ENCODE peak calls at places on chromosomes 4 and X, in four cellular contexts. T is HCT116, Y is HL-60, U is GM23338. V is an unnamed sample.

GRCh38 chrX:22800360-22800759 is 199.4 kb upstream of the DDX53 start:
- DNase-seq in Y (peak), T (no peak), U (peak), V (no peak)

GRCh38 chr4:140144937-140145336 is 9.0 kb downstream of the MAML3 start:
- DNase-seq in Y (no peak), T (no peak), U (no peak), V (no peak)

GRCh38 chrX:41933546-41933945 is 10.2 kb upstream of the CASK start:
- DNase-seq in T (no peak), U (no peak), Y (no peak), V (no peak)

GRCh38 chr4:22661443-22661842 is 31.3 kb upstream of the GBA3 start:
- DNase-seq in T (no peak), U (no peak), Y (no peak), V (no peak)

GRCh38 chr4:152408514-152409327 is 127.2 kb downstream of the FBXW7 start:
- DNase-seq in Y (peak), U (peak), T (peak), V (no peak)

GRCh38 chr4:1765409-1766335 is 27.4 kb upstream of the FGFR3 start:
- DNase-seq in T (no peak), U (no peak), Y (no peak), V (no peak)

GRCh38 chr4:152039085-152039484 is 278.3 kb upstream of the GATB start:
- DNase-seq in T (no peak), Y (no peak), U (no peak), V (no peak)

GRCh38 chr4:74038161-74039064 is at the start of gene CXCL3:
- DNase-seq in T (no peak), Y (peak), U (peak), V (no peak)

GRCh38 chrX:113512700-113513395 is 672.2 kb upstream of the AMOT start:
- DNase-seq in U (no peak), T (peak), Y (no peak), V (peak)

DNA sequence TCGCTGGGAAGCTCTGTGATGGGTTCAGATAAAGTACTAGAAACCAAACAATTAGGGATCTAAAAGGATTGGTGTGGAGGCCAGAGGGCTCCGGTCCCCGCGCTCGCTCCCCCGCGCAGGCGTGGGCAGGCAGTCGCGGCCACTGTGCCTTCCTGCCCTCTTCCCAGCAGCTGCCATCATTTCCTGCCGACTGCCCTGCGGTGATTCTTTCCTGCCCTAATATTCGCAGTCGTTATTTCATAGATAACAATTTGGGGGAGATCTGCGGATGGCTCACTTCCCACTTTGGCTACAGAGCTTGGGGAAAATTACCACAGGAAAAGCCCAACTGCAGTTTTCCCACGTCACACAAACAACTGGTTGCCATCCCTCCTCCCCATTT is 2.2 kb downstream of the GRIA2 start:
- DNase-seq in T (no peak), Y (no peak), U (no peak), V (no peak)
- TF ChIP-seq REST in T (no peak), Y (no peak), U (no peak), V (no peak)

DNA sequence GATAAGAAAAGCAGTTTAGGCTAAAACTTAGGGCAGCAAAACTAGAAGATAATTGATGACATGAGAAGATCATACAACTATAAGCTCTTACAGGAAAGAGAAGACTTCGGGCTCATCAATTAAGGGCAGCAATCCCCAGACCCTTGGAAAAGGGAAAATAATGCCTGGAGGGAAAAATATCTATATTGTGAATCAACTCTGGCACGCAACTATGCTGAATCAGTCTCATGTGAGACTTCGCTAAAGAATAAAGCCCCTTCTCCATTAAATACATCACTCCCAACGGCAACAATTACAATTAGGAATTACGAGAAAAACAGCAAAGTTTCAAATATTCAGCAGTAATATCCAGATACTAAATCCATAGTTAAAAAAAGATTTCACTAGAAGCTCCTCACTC is 2016.8 kb upstream of the IGFBP7 start:
- DNase-seq in T (no peak), Y (no peak), U (no peak), V (no peak)
- TF ChIP-seq POLR2AphosphoS5 in T (no peak), Y (no peak), U (no peak), V (no peak)

DNA sequence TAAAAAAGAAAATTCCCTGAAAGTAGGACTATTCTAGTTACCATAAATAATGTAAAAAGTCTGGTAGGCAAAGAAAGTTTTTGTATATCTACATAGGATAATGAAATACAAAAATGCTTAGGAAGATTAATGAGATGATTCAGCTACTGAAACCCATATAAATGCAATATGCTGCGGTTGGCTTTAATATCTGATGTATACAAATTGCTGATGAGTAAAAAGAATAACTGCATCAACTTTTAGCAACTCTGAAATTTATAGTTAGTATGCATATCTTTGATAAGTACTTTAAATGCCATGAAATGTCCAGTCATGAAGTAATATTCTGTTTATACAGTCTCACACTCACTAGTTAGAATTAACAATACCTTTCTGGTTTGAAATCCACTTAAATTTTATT is 404.8 kb downstream of the TLL1 start:
- DNase-seq in Y (no peak), T (no peak), U (no peak), V (no peak)
- H3K4me3 ChIP-seq in Y (no peak), T (no peak), U (no peak), V (no peak)

GRCh38 chr4:173192375-173193162 is 24.0 kb downstream of the GALNT7 start:
- DNase-seq in U (no peak), Y (no peak), T (no peak), V (no peak)
- TF ChIP-seq REST in U (peak), Y (no peak), T (peak), V (peak)

DNA sequence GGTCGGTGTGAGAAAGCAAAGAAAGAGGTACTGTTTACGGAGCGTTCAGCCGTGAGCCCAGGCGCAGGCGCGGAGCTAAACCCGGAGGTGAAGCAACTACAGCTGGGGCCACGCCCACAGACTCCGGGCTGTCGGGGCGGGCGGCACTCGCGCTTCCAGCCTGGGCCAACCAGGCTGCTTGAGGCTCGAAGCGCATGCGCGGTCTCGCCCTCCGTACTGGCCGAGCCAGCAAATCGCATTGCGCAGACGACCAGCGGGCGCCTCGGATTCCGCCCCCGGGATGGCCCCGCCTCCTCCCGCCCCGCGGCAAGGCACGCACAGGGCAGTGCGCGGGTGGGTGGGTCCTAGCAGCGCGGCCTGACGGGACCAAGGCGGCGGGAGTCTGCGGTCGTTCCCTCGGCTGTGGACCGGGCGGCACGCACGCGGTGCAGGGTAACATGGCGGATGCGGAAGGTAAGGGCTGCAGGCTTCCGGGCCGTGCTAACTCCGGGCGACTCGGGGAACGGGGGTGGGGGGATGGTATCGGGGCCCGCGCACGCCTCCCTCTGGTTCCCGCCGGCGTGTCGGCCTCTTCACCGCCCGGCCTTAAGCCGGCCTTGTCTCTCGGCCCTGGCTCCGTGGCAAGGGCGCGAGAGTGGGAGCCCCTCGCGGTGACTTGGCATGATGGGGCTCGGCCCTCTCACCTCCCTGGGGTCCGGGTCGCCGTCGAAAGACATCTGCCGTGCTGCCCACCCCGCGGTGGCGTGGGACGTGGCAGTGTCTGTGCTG is at the start of gene DKC1:
- DNase-seq in T (peak), Y (peak), U (peak), V (peak)
- TF ChIP-seq POLR2AphosphoS5 in T (peak), Y (peak), U (peak), V (peak)